ENCODE peak calls at places on chromosomes 12 and 14, in ten cellular contexts. Z is Panc1, E is RWPE1, D is endodermal cell, T is testis, W is foreskin keratinocyte, O is A673, H is thyroid gland, L is WERI-Rb-1, Y is prostate gland. A is an unnamed sample.

GRCh38 chr14:51002406-51002984 is 58.2 kb upstream of the PYGL start:
- DNase-seq in Z (no peak), E (no peak), D (no peak), T (no peak), W (no peak), O (no peak), H (no peak), L (no peak), Y (no peak), A (no peak)

GRCh38 chr14:85575617-85575898 is 45.6 kb downstream of the FLRT2 start:
- DNase-seq in Z (no peak), E (no peak), D (no peak), T (no peak), W (no peak), O (no peak), H (no peak), L (no peak), Y (no peak), A (no peak)

GRCh38 chr14:104973215-104974145 is 4.7 kb downstream of the AHNAK2 start:
- DNase-seq in Z (peak; percentile 89), E (peak; percentile 89), D (peak; percentile 90), T (peak; percentile 50), W (peak; percentile 93), O (peak; percentile 76), H (peak; percentile 88), L (peak; percentile 10), Y (peak; percentile 83), A (peak; percentile 92)

GRCh38 chr12:70724444-70724843 is 87.2 kb upstream of the PTPRB start:
- DNase-seq in Z (no peak), E (no peak), D (no peak), T (no peak), W (no peak), O (peak; percentile 33), H (no peak), L (no peak), Y (no peak), A (no peak)

GRCh38 chr12:58487280-58488141 is 432.8 kb downstream of the LRIG3 start:
- DNase-seq in Z (no peak), E (no peak), D (no peak), T (no peak), W (no peak), O (no peak), H (no peak), L (no peak), Y (no peak), A (no peak)

GRCh38 chr12:131167334-131167733 is 213.6 kb downstream of the ADGRD1 start:
- DNase-seq in Z (no peak), E (no peak), D (no peak), T (peak; percentile 60), W (no peak), O (peak; percentile 40), H (peak; percentile 78), L (no peak), Y (no peak), A (no peak)

GRCh38 chr14:104584557-104584956 is 5.0 kb downstream of the C14orf180 start:
- DNase-seq in Z (no peak), E (no peak), D (no peak), T (no peak), W (no peak), O (no peak), H (no peak), L (no peak), Y (no peak), A (no peak)

GRCh38 chr12:53298154-53298553 is 1.3 kb upstream of the MYG1 start:
- DNase-seq in Z (no peak), E (no peak), D (no peak), T (no peak), W (no peak), O (no peak), H (no peak), L (no peak), Y (no peak), A (no peak)

GRCh38 chr12:26121841-26122680 is 2.8 kb downstream of the BHLHE41 start:
- DNase-seq in Z (no peak), E (no peak), D (peak; percentile 86), T (no peak), W (no peak), O (peak; percentile 29), H (peak; percentile 17), L (peak; percentile 11), Y (no peak), A (no peak)

GRCh38 chr14:94051115-94051514 is 25.0 kb downstream of the OTUB2 start:
- DNase-seq in Z (no peak), E (no peak), D (peak; percentile 78), T (peak; percentile 84), W (no peak), O (peak; percentile 43), H (no peak), L (peak; percentile 54), Y (peak; percentile 29), A (peak; percentile 59)

GRCh38 chr14:99744873-99745224 is 48.4 kb upstream of the EML1 start:
- DNase-seq in Z (no peak), E (no peak), D (no peak), T (no peak), W (no peak), O (no peak), H (no peak), L (no peak), Y (no peak), A (no peak)

GRCh38 chr14:99747167-99747566 is 46.0 kb upstream of the EML1 start:
- DNase-seq in Z (no peak), E (no peak), D (no peak), T (no peak), W (no peak), O (no peak), H (no peak), L (no peak), Y (no peak), A (no peak)

GRCh38 chr14:99744199-99744872 is 48.9 kb upstream of the EML1 start:
- DNase-seq in Z (no peak), E (no peak), D (peak; percentile 80), T (no peak), W (peak; percentile 22), O (no peak), H (no peak), L (no peak), Y (no peak), A (no peak)

GRCh38 chr14:99747582-99748330 is 45.5 kb upstream of the EML1 start:
- DNase-seq in Z (no peak), E (no peak), D (no peak), T (no peak), W (no peak), O (no peak), H (no peak), L (no peak), Y (no peak), A (no peak)

DNA sequence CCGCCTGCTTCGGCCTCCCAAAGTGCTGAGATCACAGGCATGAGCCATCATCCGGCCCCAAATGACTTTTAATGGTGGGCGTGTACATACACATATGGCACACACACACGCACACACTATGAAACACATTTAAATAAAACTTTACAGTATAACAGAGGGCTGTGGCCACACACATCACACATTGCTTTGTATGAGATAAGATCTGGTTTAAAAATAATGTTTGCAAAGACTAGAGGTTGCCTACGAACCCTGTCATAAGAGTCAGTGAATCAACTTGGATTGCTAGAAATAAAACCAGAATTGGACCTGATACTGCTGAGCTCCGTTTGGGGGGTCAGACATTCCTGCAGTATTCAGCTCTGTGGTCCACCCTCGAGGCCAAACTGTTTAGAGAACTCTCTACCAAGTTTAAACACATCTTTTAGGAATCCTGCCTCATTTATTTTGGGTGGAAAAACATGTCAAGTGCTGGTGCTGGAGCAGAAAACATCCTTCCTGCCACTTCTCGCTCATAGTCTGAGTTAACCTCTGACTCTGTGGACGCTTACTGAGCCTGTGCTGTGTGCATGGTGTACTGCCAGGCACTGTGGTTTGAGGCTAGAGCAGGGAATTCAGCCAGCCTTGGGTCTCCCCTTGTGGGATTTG is 47.8 kb upstream of the EML1 start:
- DNase-seq in Z (no peak), E (no peak), D (no peak), T (no peak), W (no peak), O (no peak), H (no peak), L (no peak), Y (no peak), A (no peak)
- H3K27ac ChIP-seq in Z (no peak overlapping the region), E (no peak overlapping the region), D (no peak overlapping the region), T (no peak overlapping the region), W (no peak overlapping the region), O (no peak overlapping the region), H (peak overlapping the region; percentile 29), L (no peak overlapping the region), Y (no peak overlapping the region), A (peak overlapping the region; percentile 43)

GRCh38 chr14:96086574-96087077 is 47.5 kb downstream of the C14orf132 start:
- DNase-seq in Z (no peak), E (peak; percentile 70), D (no peak), T (no peak), W (no peak), O (no peak), H (no peak), L (no peak), Y (no peak), A (no peak)
- TF ChIP-seq CTCF in Z (no peak), E (no peak), D (peak; percentile 33), T (no peak), W (no peak), O (no peak), H (no peak), L (no peak), Y (no peak), A (no peak)

GRCh38 chr12:42236017-42236416 is 2.0 kb downstream of the YAF2 start:
- DNase-seq in Z (no peak), E (no peak), D (no peak), T (no peak), W (no peak), O (no peak), H (no peak), L (no peak), Y (no peak), A (no peak)

GRCh38 chr12:42237853-42238239 is 202 bp downstream of the YAF2 start:
- DNase-seq in Z (no peak), E (peak; percentile 12), D (no peak), T (no peak), W (no peak), O (no peak), H (no peak), L (no peak), Y (no peak), A (no peak)

GRCh38 chr12:42234970-42235369 is 3.1 kb downstream of the YAF2 start:
- DNase-seq in Z (no peak), E (no peak), D (no peak), T (peak; percentile 27), W (no peak), O (no peak), H (no peak), L (no peak), Y (no peak), A (no peak)

GRCh38 chr12:42237052-42237852 is 796 bp downstream of the YAF2 start:
- DNase-seq in Z (peak; percentile 30), E (peak; percentile 50), D (peak; percentile 95), T (peak; percentile 83), W (peak; percentile 39), O (peak; percentile 79), H (peak; percentile 86), L (peak; percentile 84), Y (peak; percentile 70), A (peak; percentile 79)

GRCh38 chr12:42235426-42235825 is 2.6 kb downstream of the YAF2 start:
- DNase-seq in Z (no peak), E (no peak), D (no peak), T (peak; percentile 75), W (no peak), O (no peak), H (peak; percentile 82), L (no peak), Y (peak; percentile 14), A (no peak)
- H3K27ac ChIP-seq in Z (no peak overlapping the region), E (no peak overlapping the region), D (no peak overlapping the region), T (peak overlapping the region; percentile 75), W (no peak overlapping the region), O (no peak overlapping the region), H (peak overlapping the region; percentile 81), L (no peak overlapping the region), Y (peak overlapping the region; percentile 47), A (peak overlapping the region; percentile 96)

GRCh38 chr12:12562585-12563245 is at the start of gene DUSP16:
- DNase-seq in Z (peak; percentile 90), E (peak; percentile 84), D (peak; percentile 98), T (peak; percentile 94), W (peak; percentile 73), O (peak; percentile 93), H (peak; percentile 93), L (peak; percentile 91), Y (peak; percentile 93), A (peak; percentile 94)
- TF ChIP-seq CTCF in Z (peak; percentile 9), E (no peak), D (peak; percentile 58), T (no peak), W (peak; percentile 21), O (no peak), H (no peak), L (peak; percentile 14), Y (peak; percentile 57), A (peak; percentile 36)

A was measured in right atrium auricular region.